ENCODE peak calls at places on chromosomes 4 and X, in six cellular contexts. Z is MM.1S, A is dorsolateral prefrontal cortex, H is fibroblast of lung, F is IMR-90, U is neural progenitor cell. G is an unnamed sample.

GRCh38 chrX:1244164-1245076 is 24.2 kb upstream of the CSF2RA start:
- DNase-seq in A (no peak), Z (peak; percentile 24), H (no peak), U (peak; percentile 87), F (no peak), G (no peak)

GRCh38 chr4:151865327-151865726 is 104.5 kb upstream of the GATB start:
- DNase-seq in H (no peak), A (peak; percentile 85), F (no peak), U (no peak), Z (no peak), G (peak; percentile 80)

GRCh38 chrX:52839137-52839536 is 28.1 kb downstream of the XAGE5 start:
- DNase-seq in F (no peak), H (no peak), A (no peak), U (no peak), Z (peak; percentile 8), G (no peak)

GRCh38 chrX:12771445-12772069 is 19.7 kb upstream of the PRPS2 start:
- DNase-seq in U (peak; percentile 84), A (no peak), F (peak; percentile 31), H (peak; percentile 46), Z (peak; percentile 69), G (no peak)

GRCh38 chr4:17055788-17056187 is 157.3 kb upstream of the LDB2 start:
- DNase-seq in F (peak; percentile 97), A (no peak), U (no peak), H (peak; percentile 90), Z (no peak), G (no peak)

GRCh38 chr4:53734584-53735363 is 143.5 kb upstream of the LNX1 start:
- DNase-seq in H (peak; percentile 59), Z (no peak), U (no peak), F (peak; percentile 75), A (no peak), G (no peak)

GRCh38 chrX:78375894-78376293 is 48.5 kb upstream of the CYSLTR1 start:
- DNase-seq in Z (peak; percentile 65), F (no peak), U (no peak), H (no peak), A (no peak), G (no peak)

GRCh38 chrX:56802921-56803848 is 74.1 kb downstream of the NBDY start:
- DNase-seq in U (peak; percentile 87), Z (peak; percentile 81), F (peak; percentile 76), H (peak; percentile 50), A (peak; percentile 89), G (peak; percentile 88)

GRCh38 chr4:20249333-20249732 is 2.4 kb upstream of the SLIT2 start:
- DNase-seq in U (peak; percentile 25), A (no peak), H (peak; percentile 78), F (peak; percentile 69), Z (peak; percentile 22), G (no peak)

GRCh38 chr4:108834787-108835384 is 72.0 kb upstream of the ETNPPL start:
- DNase-seq in F (peak; percentile 74), U (peak; percentile 65), A (no peak), H (peak; percentile 72), Z (peak; percentile 62), G (no peak)

GRCh38 chr4:124918559-124919122 is 206.1 kb upstream of the ANKRD50 start:
- DNase-seq in H (no peak), F (no peak), Z (no peak), U (no peak), A (no peak), G (no peak)

GRCh38 chr4:7377223-7377865 is 57.4 kb downstream of the PSAPL1 start:
- DNase-seq in Z (no peak), A (no peak), F (no peak), H (no peak), U (no peak), G (no peak)
- H3K27me3 ChIP-seq in Z (peaks cover 95% of the 10 kb centered on the region), A (no peaks in the 10 kb centered on the region), F (peaks cover 52% of the 10 kb centered on the region), H (peaks cover 17% of the 10 kb centered on the region), U (no peaks in the 10 kb centered on the region), G (no peaks in the 10 kb centered on the region)

DNA sequence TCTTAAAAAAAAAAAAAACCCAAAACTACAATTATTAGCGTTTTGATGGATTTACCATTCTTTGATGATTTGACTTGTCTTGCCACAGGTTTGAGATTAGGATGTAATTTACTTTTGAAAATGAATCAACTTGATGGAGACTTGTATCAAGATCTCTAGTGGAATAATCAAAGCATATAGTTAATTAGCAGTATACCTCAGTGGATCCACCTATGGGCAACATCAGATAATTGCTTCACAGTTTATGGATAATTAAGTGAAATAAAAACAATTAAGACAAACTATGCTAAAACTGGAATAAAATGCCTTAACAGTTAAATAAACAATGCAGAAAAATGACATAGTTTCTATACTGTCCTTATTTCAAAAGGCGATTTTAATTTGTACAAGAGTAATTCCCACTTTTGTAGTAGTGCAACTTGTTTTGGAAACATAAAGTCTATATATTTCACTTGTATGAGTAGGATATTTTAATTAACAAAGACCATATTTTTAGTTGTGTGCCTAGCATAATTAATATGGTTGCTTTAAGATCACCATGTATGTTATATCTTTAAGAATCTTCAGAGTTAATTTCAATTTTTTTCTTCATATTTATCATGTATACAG is 4.2 kb downstream of the CPEB2 start:
- DNase-seq in A (no peak), Z (peak; percentile 33), F (peak; percentile 18), U (no peak), H (peak; percentile 60), G (no peak)
- TF ChIP-seq CTCF in A (peak; percentile 29), Z (peak; percentile 69), F (peak; percentile 42), U (peak; percentile 45), H (peak; percentile 51), G (no peak)

GRCh38 chr4:2416564-2417195 is 1.8 kb downstream of the ZFYVE28 start:
- DNase-seq in H (no peak), U (peak; percentile 76), F (no peak), Z (no peak), A (peak; percentile 46), G (no peak)

GRCh38 chr4:2418652-2419571 is at the start of gene CFAP99:
- DNase-seq in H (peak; percentile 91), F (peak; percentile 88), Z (peak; percentile 98), U (peak; percentile 99), A (peak; percentile 99), G (peak; percentile 98)

GRCh38 chr4:2419814-2420213 is 1.1 kb downstream of the CFAP99 start:
- DNase-seq in F (no peak), Z (no peak), A (no peak), U (no peak), H (no peak), G (no peak)

GRCh38 chr4:2417196-2417764 is 1.2 kb downstream of the ZFYVE28 start:
- DNase-seq in F (no peak), A (no peak), Z (no peak), H (no peak), U (peak; percentile 75), G (no peak)

GRCh38 chr4:2417765-2418651 is at the start of gene ZFYVE28:
- DNase-seq in U (peak; percentile 39), F (no peak), H (no peak), Z (no peak), A (no peak), G (no peak)
- H3K27me3 ChIP-seq in U (peaks cover 95% of the 10 kb centered on the region), F (peaks cover 65% of the 10 kb centered on the region), H (peaks cover 17% of the 10 kb centered on the region), Z (peaks cover 5% of the 10 kb centered on the region), A (no peaks in the 10 kb centered on the region), G (peaks cover 76% of the 10 kb centered on the region)

DNA sequence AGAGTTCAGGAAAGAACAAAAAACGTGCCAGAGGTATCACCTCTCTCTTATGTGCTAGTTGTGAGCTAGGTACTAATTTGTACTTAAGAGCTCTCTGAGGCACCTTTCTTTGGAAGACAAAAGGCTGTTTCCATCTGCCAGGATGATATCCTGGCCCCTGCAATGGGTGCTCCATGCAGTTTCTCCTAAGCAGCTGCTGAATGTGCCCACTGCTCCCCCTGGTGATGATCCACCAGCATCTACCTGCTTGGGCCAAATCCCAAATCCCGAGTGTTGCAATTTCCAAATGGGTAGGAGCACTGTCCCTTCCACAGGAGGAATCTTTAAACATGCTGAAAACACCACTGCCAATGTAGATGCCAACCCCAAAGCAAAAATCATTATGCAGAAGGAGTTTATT is 69.4 kb upstream of the C4orf50 start:
- DNase-seq in H (no peak), A (peak; percentile 60), Z (no peak), F (peak; percentile 28), U (peak; percentile 79), G (peak; percentile 45)
- TF ChIP-seq CTCF in H (no peak), A (peak; percentile 48), Z (peak; percentile 39), F (peak; percentile 24), U (peak; percentile 82), G (peak; percentile 18)

GRCh38 chr4:3745886-3746656 is 20.1 kb upstream of the ADRA2C start:
- DNase-seq in F (no peak), A (no peak), Z (peak; percentile 31), H (no peak), U (peak; percentile 58), G (no peak)
- H3K27me3 ChIP-seq in F (peaks cover 63% of the 10 kb centered on the region), A (peaks cover 23% of the 10 kb centered on the region), Z (peaks cover 92% of the 10 kb centered on the region), H (peaks cover 6% of the 10 kb centered on the region), U (peaks cover 59% of the 10 kb centered on the region), G (peaks cover 86% of the 10 kb centered on the region)

DNA sequence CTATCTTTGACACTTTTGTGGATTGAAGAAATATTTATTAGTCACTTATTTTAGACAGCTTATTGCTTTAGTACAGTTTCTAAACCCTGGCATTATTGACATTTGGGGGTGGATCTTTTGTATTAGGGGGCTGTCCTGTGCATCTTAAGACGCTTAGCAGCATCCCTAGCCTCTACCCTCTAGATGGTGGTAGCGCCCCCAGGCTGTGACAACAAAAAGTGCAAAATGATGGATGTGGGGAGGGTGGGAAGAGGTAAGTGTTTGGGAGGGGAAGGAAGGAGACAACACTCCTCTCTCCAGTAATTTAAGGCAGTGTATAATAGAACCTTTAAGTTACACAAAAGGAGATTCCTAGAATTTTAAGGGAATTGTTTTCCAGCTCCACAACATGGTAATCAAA is 1210.6 kb downstream of the C4orf33 start:
- DNase-seq in U (peak; percentile 38), F (no peak), Z (no peak), A (no peak), H (no peak), G (no peak)
- TF ChIP-seq CTCF in U (peak; percentile 56), F (no peak), Z (no peak), A (no peak), H (no peak), G (no peak)

GRCh38 chr4:144360394-144360793 is 219.9 kb upstream of the GYPA start:
- DNase-seq in Z (no peak), A (no peak), F (no peak), H (no peak), U (no peak), G (no peak)
- H3K27me3 ChIP-seq in Z (no peaks in the 10 kb centered on the region), A (no peaks in the 10 kb centered on the region), F (peaks cover 16% of the 10 kb centered on the region), H (no peaks in the 10 kb centered on the region), U (no peaks in the 10 kb centered on the region), G (no peaks in the 10 kb centered on the region)

GRCh38 chrX:37905436-37906147 is 58.2 kb upstream of the DYNLT3 start:
- DNase-seq in A (no peak), F (peak; percentile 30), H (peak; percentile 7), Z (no peak), U (peak; percentile 69), G (no peak)
- TF ChIP-seq CTCF in A (no peak), F (peak; percentile 35), H (peak; percentile 34), Z (peak; percentile 22), U (peak; percentile 41), G (no peak)

GRCh38 chrX:145820825-145821224 is 3.2 kb downstream of the SLITRK2 start:
- DNase-seq in A (no peak), U (no peak), F (no peak), Z (no peak), H (no peak), G (no peak)
- H3K27me3 ChIP-seq in A (no peaks in the 10 kb centered on the region), U (peaks cover 92% of the 10 kb centered on the region), F (no peaks in the 10 kb centered on the region), Z (no peaks in the 10 kb centered on the region), H (peaks cover 2% of the 10 kb centered on the region), G (peaks cover 45% of the 10 kb centered on the region)

G was measured in sigmoid colon.